ENCODE peak calls at places on chromosome 6, in seven cellular contexts. J is KG1; C is natural killer cell; S is NCI-H2081; E is substantia nigra; B is left cardiac atrium; L is activated naive CD4-positive, alpha-beta T cell treated with anti-CD3 and anti-CD28 coated beads for 36 hours. T is an unnamed sample.

GRCh38 chr6:157632821-157633220 is 190.2 kb upstream of the SNX9 start:
- DNase-seq in J (no peak), C (no peak), S (no peak), E (no peak), B (no peak), L (no peak), T (no peak)

GRCh38 chr6:81138236-81138635 is 614.2 kb downstream of the TENT5A start:
- DNase-seq in J (no peak), C (no peak), S (peak; percentile 1), E (no peak), B (no peak), L (no peak), T (no peak)

GRCh38 chr6:142637624-142638023 is 307.4 kb downstream of the HIVEP2 start:
- DNase-seq in J (no peak), C (no peak), S (no peak), E (no peak), B (no peak), L (no peak), T (no peak)

GRCh38 chr6:118712955-118713354 is 61.6 kb upstream of the CEP85L start:
- DNase-seq in J (no peak), C (no peak), S (no peak), E (no peak), B (no peak), L (no peak), T (no peak)

GRCh38 chr6:46234156-46234556 is 63.4 kb upstream of the ENPP5 start:
- DNase-seq in J (no peak), C (no peak), S (no peak), E (no peak), B (peak; percentile 49), L (no peak), T (no peak)

GRCh38 chr6:14734416-14735340 is 511.2 kb upstream of the JARID2 start:
- DNase-seq in J (peak; percentile 26), C (no peak), S (no peak), E (no peak), B (no peak), L (peak; percentile 74), T (no peak)

GRCh38 chr6:120395330-120395729 is 939.0 kb downstream of the TBC1D32 start:
- DNase-seq in J (no peak), C (no peak), S (no peak), E (no peak), B (no peak), L (no peak), T (no peak)

GRCh38 chr6:137728386-137729349 is 138.4 kb upstream of the TNFAIP3 start:
- DNase-seq in J (no peak), C (no peak), S (no peak), E (no peak), B (peak; percentile 57), L (no peak), T (no peak)

GRCh38 chr6:167906899-167907298 is 80.2 kb downstream of the AFDN start:
- DNase-seq in J (no peak), C (no peak), S (peak; percentile 3), E (no peak), B (peak; percentile 72), L (no peak), T (no peak)